ENCODE peak calls at places on chromosomes 6 and 20, in ten cellular contexts. Q is adrenal gland, K is spleen, V is Peyer's patch, F is breast epithelium, S is K562, U is gastrocnemius medialis, E is esophagus squamous epithelium, I is HepG2, T is upper lobe of left lung. O is an unnamed sample. For H3K36me3, the result is how much of the 10 kb centered on the place peaks cover.

GRCh38 chr6:129753422-129753821 is 43.4 kb upstream of the ARHGAP18 start:
- DNase-seq in I (no peak), F (no peak), Q (no peak), T (no peak), E (no peak), V (no peak), K (no peak), S (no peak), U (no peak), O (no peak)

GRCh38 chr6:11848852-11849731 is 70.5 kb upstream of the ADTRP start:
- DNase-seq in Q (no peak), E (no peak), V (no peak), U (no peak), F (no peak), S (no peak), K (no peak), T (no peak), I (no peak), O (no peak)

GRCh38 chr20:25858495-25859425 is 162.1 kb upstream of the ZNF337 start:
- DNase-seq in U (no peak), Q (no peak), S (no peak), F (no peak), I (no peak), K (peak), T (peak), E (no peak), V (no peak), O (no peak)

GRCh38 chr6:14386263-14386981 is 268.9 kb downstream of the CD83 start:
- DNase-seq in Q (no peak), E (no peak), F (no peak), T (no peak), U (no peak), I (no peak), K (no peak), S (no peak), V (no peak), O (no peak)

GRCh38 chr20:32651537-32651936 is 22.2 kb downstream of the C20orf203 start:
- DNase-seq in T (no peak), S (peak), F (no peak), V (no peak), K (no peak), E (no peak), I (no peak), U (no peak), Q (no peak), O (no peak)

GRCh38 chr6:163585932-163586437 is 171.5 kb downstream of the QKI start:
- DNase-seq in S (peak), V (no peak), K (no peak), I (no peak), E (no peak), Q (no peak), F (no peak), U (peak), T (no peak), O (no peak)

GRCh38 chr20:64039293-64040160 is 3.5 kb downstream of the C20orf204 start:
- DNase-seq in U (no peak), Q (no peak), K (no peak), V (no peak), F (no peak), E (no peak), T (no peak), S (peak), I (no peak), O (no peak)

GRCh38 chr6:126531273-126531672 is 191.4 kb downstream of the CENPW start:
- DNase-seq in F (no peak), T (no peak), U (no peak), V (no peak), E (no peak), K (no peak), Q (no peak), S (no peak), I (no peak), O (no peak)

GRCh38 chr6:2708456-2708855 is 42.3 kb downstream of the MYLK4 start:
- DNase-seq in K (no peak), I (no peak), V (no peak), U (no peak), Q (no peak), E (no peak), S (no peak), F (no peak), T (no peak), O (no peak)

GRCh38 chr6:35494161-35494563 is 2.7 kb downstream of the TEAD3 start:
- DNase-seq in I (no peak), V (peak), S (no peak), T (no peak), K (no peak), E (no peak), Q (no peak), F (no peak), U (no peak), O (no peak)

GRCh38 chr20:63580796-63581461 is 6.9 kb upstream of the HELZ2 start:
- DNase-seq in K (peak), U (no peak), V (no peak), F (no peak), I (peak), Q (no peak), T (peak), E (no peak), S (peak), O (no peak)

GRCh38 chr20:57712851-57713504 is 3.2 kb upstream of the PMEPA1 start:
- DNase-seq in V (no peak), K (no peak), T (no peak), E (no peak), F (no peak), S (no peak), U (no peak), I (no peak), Q (no peak), O (no peak)

GRCh38 chr20:2304180-2304579 is 8.4 kb downstream of the TGM3 start:
- DNase-seq in T (no peak), S (no peak), U (no peak), E (no peak), V (no peak), K (no peak), F (no peak), I (no peak), Q (no peak), O (no peak)

GRCh38 chr6:56526860-56527544 is 115.7 kb downstream of the DST start:
- DNase-seq in U (no peak), Q (no peak), S (no peak), T (no peak), V (no peak), F (no peak), E (no peak), K (no peak), I (no peak), O (no peak)

GRCh38 chr6:39339557-39340555 is 17.4 kb upstream of the KCNK16 start:
- DNase-seq in U (no peak), I (no peak), K (peak), T (no peak), V (no peak), Q (no peak), S (no peak), E (no peak), F (no peak), O (no peak)

GRCh38 chr6:109465772-109466171 is 10.2 kb upstream of the MICAL1 start:
- DNase-seq in E (no peak), V (peak), F (no peak), K (no peak), S (no peak), Q (no peak), U (no peak), T (peak), I (no peak), O (no peak)

GRCh38 chr20:1330075-1330830 is 1.3 kb upstream of the SDCBP2 start:
- DNase-seq in E (no peak), K (peak), U (peak), T (no peak), V (peak), Q (peak), F (peak), I (no peak), S (no peak), O (no peak)

GRCh38 chr20:21159658-21160380 is 33.9 kb downstream of the KIZ start:
- DNase-seq in I (no peak), K (no peak), Q (no peak), V (no peak), E (no peak), U (no peak), T (no peak), S (no peak), F (no peak), O (no peak)

GRCh38 chr6:79034865-79035264 is 43.2 kb downstream of the PHIP start:
- DNase-seq in K (no peak), S (no peak), T (no peak), I (no peak), U (no peak), F (no peak), V (no peak), E (no peak), Q (no peak), O (no peak)

GRCh38 chr6:73290435-73290834 is 27.4 kb upstream of the KHDC1 start:
- DNase-seq in V (no peak), E (no peak), Q (no peak), T (no peak), U (no peak), K (no peak), F (no peak), S (no peak), I (no peak), O (no peak)

GRCh38 chr6:158707826-158708225 is 58.0 kb downstream of the SYTL3 start:
- DNase-seq in U (no peak), S (no peak), K (peak), V (no peak), T (no peak), E (no peak), F (peak), I (no peak), Q (no peak), O (no peak)

GRCh38 chr6:107414246-107414645 is 45.1 kb downstream of the PDSS2 start:
- DNase-seq in F (no peak), U (no peak), T (no peak), I (no peak), S (no peak), V (no peak), Q (no peak), E (no peak), K (no peak), O (no peak)

GRCh38 chr6:3263091-3263490 is 4.3 kb downstream of the PSMG4 start:
- DNase-seq in E (no peak), U (peak), F (no peak), T (no peak), I (no peak), V (no peak), K (peak), Q (no peak), S (no peak), O (no peak)

GRCh38 chr6:13445005-13445743 is 42.2 kb downstream of the GFOD1 start:
- DNase-seq in V (peak), Q (peak), K (peak), S (peak), U (peak), T (no peak), F (peak), E (no peak), I (no peak), O (peak)

GRCh38 chr6:161598896-161599295 is 325.0 kb upstream of the AGPAT4 start:
- DNase-seq in F (no peak), S (no peak), E (no peak), K (no peak), Q (no peak), V (no peak), I (no peak), U (no peak), T (no peak), O (no peak)

DNA sequence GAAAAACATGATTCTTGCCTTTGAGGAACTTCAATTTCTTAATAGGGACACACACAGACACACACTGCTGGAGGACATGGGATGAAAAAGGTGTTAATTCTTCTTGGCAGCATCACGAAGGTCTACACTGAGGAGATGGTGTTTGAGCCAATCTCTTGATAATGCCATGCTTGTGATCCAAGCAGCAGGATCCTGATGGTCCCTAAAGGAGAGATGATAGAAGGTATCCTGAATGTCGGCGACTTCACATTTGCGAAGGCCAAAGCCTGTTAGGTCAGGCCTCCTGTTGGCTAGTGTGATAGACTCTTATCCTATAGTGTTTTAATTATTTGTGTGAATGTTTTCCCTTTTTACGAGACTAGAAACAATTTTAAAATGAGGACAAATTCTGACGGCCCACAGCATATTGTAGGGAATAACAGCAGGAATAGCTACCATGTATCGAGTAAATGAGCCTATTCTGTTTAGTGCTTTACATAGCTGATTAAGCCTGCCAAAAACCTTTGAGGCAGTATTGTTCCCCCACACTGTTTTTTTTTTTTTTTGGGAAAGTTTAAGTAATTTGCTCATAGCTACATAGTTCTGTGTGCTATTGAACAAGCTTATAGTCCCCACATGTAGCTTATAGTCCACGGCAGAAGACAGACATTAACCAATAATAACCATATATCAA is 15.3 kb upstream of the TFB1M start:
- DNase-seq in I (no peak), U (no peak), V (no peak), K (no peak), S (no peak), Q (no peak), T (no peak), E (no peak), F (no peak), O (no peak)
- H3K27ac ChIP-seq in I (peak), U (no peak), V (no peak), K (no peak), S (no peak), Q (no peak), T (no peak), E (no peak), F (no peak), O (no peak)

DNA sequence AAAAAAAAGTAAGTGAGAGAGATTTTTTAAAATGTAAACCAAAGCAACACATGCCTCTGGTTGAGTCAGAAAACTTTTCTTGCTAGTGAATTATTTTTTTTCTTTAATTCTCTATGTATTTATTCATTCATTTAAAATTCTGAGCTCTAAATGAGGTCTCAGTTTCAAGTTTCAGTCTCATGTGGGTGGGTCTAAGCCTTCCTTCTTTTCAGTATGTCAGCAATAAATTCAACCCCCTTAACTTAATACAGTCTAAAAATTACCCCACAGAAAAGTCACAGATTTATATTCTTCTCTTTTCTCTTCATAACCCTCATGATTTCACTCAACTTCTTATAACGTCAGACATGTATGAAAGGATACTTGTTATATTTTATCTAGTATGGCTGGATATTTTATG is 663.3 kb upstream of the PTCHD4 start:
- DNase-seq in I (no peak), S (no peak), Q (no peak), E (no peak), T (no peak), F (no peak), V (no peak), U (no peak), K (no peak), O (no peak)
- TF ChIP-seq POLR2A in I (no peak), S (no peak), Q (no peak), E (no peak), T (no peak), F (no peak), V (no peak), U (no peak), K (no peak), O (no peak)

DNA sequence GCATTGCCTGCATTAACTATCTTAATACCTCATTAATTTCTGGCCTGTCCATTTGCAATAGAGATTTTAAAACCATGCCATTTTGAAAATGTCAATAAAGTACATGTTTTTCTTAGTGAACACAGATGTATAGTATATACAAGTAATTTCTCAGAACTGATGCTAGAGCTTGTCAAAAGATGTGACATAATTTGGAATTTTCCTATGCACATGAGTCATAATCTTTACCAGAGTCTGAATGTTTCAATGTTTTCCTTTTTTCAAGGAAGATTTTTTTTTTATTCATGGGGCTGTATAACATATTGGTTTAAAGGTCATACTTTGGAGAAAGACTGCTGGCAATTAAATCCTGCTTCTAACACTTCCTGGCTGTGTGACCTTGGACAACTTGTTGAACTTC is 1347.5 kb upstream of the ADGRB3 start:
- DNase-seq in S (no peak), Q (no peak), T (no peak), U (no peak), F (no peak), I (no peak), K (no peak), E (no peak), V (no peak), O (no peak)
- H3K36me3 ChIP-seq in S (under half), Q (under half), T (under half), U (under half), F (under half), I (under half), K (under half), E (under half), V (under half), O (under half)

GRCh38 chr20:40294175-40294574 is 394.9 kb downstream of the MAFB start:
- DNase-seq in K (no peak), T (no peak), I (no peak), S (no peak), Q (no peak), F (no peak), V (no peak), U (no peak), E (no peak), O (no peak)

GRCh38 chr20:40291483-40291882 is 397.6 kb downstream of the MAFB start:
- DNase-seq in Q (no peak), T (no peak), I (no peak), S (no peak), V (no peak), E (no peak), K (no peak), U (no peak), F (no peak), O (no peak)

GRCh38 chr20:40293740-40294139 is 395.3 kb downstream of the MAFB start:
- DNase-seq in S (no peak), T (no peak), I (no peak), F (no peak), K (no peak), Q (no peak), U (peak), V (no peak), E (no peak), O (no peak)

DNA sequence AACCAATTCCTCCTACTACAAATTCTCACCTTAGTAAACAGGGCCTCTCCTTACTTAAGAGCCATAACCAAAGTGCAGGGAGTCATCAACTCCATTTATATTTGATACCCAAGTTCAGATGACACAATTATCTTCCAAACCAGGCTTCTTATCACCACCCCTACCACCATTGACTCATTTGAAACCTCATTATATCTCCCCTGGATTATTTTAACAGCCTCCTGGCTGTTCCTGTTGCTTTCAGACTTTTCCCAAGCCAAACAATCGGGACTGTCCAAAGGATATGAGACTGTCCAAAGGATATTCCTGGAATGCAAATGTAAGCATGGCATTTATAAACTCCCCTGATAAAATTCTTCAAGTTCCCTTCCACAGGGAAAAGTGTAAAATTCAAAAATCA is 394.3 kb downstream of the MAFB start:
- DNase-seq in F (no peak), S (no peak), K (no peak), I (no peak), V (no peak), E (no peak), U (no peak), Q (no peak), T (no peak), O (no peak)
- H3K27ac ChIP-seq in F (no peak), S (no peak), K (no peak), I (no peak), V (no peak), E (peak), U (no peak), Q (no peak), T (no peak), O (no peak)

DNA sequence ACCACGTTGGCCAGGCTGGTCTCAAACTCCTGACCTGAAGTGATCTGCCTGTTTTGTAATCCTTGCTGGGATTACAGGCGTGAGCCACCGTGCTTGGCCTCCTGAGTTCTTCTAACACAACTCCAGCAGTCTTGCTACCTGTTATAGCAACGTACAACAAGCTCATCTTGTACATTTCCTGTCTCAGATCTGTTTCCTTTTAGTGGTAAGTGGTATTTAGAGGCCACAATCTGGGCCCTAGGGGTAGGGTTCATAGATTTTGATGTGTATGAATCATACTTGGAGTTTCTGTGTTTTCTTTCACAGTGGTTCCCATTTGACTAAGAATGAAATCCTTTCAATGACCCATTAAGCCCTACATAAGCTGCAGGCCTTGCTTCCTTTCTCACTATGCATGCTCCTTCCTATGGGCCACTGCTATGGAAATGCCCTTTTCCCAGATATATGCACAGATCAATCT is 27.1 kb upstream of the SYNCRIP start:
- DNase-seq in F (no peak), S (no peak), T (no peak), V (no peak), U (no peak), K (no peak), E (no peak), Q (no peak), I (no peak), O (no peak)
- TF ChIP-seq POLR2A in F (no peak), S (no peak), T (no peak), V (no peak), U (no peak), K (no peak), E (no peak), Q (no peak), I (no peak), O (no peak)

GRCh38 chr20:37200376-37200775 is 21.0 kb upstream of the MROH8 start:
- DNase-seq in E (no peak), I (no peak), F (no peak), Q (no peak), S (no peak), T (no peak), U (no peak), V (no peak), K (no peak), O (no peak)
- H3K36me3 ChIP-seq in E (half or more), I (half or more), F (under half), Q (half or more), S (half or more), T (under half), U (under half), V (under half), K (half or more), O (under half)